ENCODE peak calls at places on chromosomes 3 and 15, in ten cellular contexts. D is AG08396; P is hypothalamus; X is NCI-H2227 treated with DMSO at 0.1 percent for 48 hours; Y is uterus; G is T-helper 2 cell; M is GM19239; F is activated T-cell treated with anti-CD3 and anti-CD28 coated beads, Interleukin-2, amount 50 U/mL, for 24 hours; Q is Daoy; K is SJSA1. L is an unnamed sample.

GRCh38 chr3:27319304-27319703 is 49.9 kb downstream of the NEK10 start:
- DNase-seq in D (no peak), P (no peak), X (no peak), Y (no peak), G (no peak), M (no peak), F (no peak), Q (no peak), K (no peak), L (no peak)

GRCh38 chr3:67381667-67382272 is 272.6 kb downstream of the SUCLG2 start:
- DNase-seq in D (peak; percentile 12), P (no peak), X (no peak), Y (no peak), G (no peak), M (no peak), F (no peak), Q (no peak), K (no peak), L (no peak)

GRCh38 chr3:127964053-127964452 is 49.0 kb downstream of the KBTBD12 start:
- DNase-seq in D (no peak), P (no peak), X (peak; percentile 9), Y (no peak), G (no peak), M (no peak), F (no peak), Q (no peak), K (no peak), L (no peak)

GRCh38 chr3:67819447-67819846 is 165.0 kb upstream of the SUCLG2 start:
- DNase-seq in D (no peak), P (no peak), X (no peak), Y (no peak), G (no peak), M (no peak), F (no peak), Q (no peak), K (no peak), L (no peak)

GRCh38 chr3:39752019-39752637 is 57.3 kb upstream of the MYRIP start:
- DNase-seq in D (no peak), P (no peak), X (no peak), Y (no peak), G (no peak), M (no peak), F (no peak), Q (no peak), K (no peak), L (no peak)

GRCh38 chr3:147117631-147118030 is 288.7 kb downstream of the ZIC4 start:
- DNase-seq in D (no peak), P (no peak), X (no peak), Y (no peak), G (no peak), M (no peak), F (no peak), Q (no peak), K (no peak), L (no peak)

GRCh38 chr3:135007622-135008021 is 212.6 kb downstream of the EPHB1 start:
- DNase-seq in D (no peak), P (no peak), X (no peak), Y (no peak), G (no peak), M (no peak), F (no peak), Q (peak; percentile 15), K (no peak), L (peak; percentile 22)

GRCh38 chr3:56980798-56981390 is 79.6 kb upstream of the SPATA12 start:
- DNase-seq in D (peak; percentile 81), P (no peak), X (no peak), Y (peak; percentile 62), G (peak; percentile 23), M (no peak), F (peak; percentile 57), Q (peak; percentile 92), K (peak; percentile 75), L (peak; percentile 12)

GRCh38 chr3:197298341-197298857 is at the start of gene DLG1:
- DNase-seq in D (peak; percentile 90), P (peak; percentile 48), X (peak; percentile 89), Y (peak; percentile 88), G (peak; percentile 79), M (peak; percentile 72), F (peak; percentile 93), Q (peak; percentile 95), K (peak; percentile 92), L (peak; percentile 61)

GRCh38 chr15:74955796-74956647 is 550 bp downstream of the RPP25 start:
- DNase-seq in D (no peak), P (no peak), X (no peak), Y (peak; percentile 64), G (peak; percentile 41), M (peak; percentile 53), F (peak; percentile 84), Q (no peak), K (no peak), L (peak; percentile 85)

GRCh38 chr3:71994203-71994602 is 209.3 kb upstream of the PROK2 start:
- DNase-seq in D (no peak), P (no peak), X (no peak), Y (no peak), G (no peak), M (no peak), F (no peak), Q (no peak), K (no peak), L (no peak)

GRCh38 chr3:149473314-149473990 is 1.0 kb upstream of the TM4SF4 start:
- DNase-seq in D (peak; percentile 52), P (no peak), X (no peak), Y (no peak), G (no peak), M (no peak), F (no peak), Q (peak; percentile 76), K (peak; percentile 49), L (peak; percentile 33)

GRCh38 chr3:126364731-126365301 is 7.6 kb upstream of the KLF15 start:
- DNase-seq in D (no peak), P (no peak), X (no peak), Y (no peak), G (no peak), M (no peak), F (no peak), Q (no peak), K (no peak), L (no peak)

GRCh38 chr15:99181544-99181943 is 67.8 kb downstream of the TTC23 start:
- DNase-seq in D (no peak), P (no peak), X (no peak), Y (peak; percentile 51), G (no peak), M (no peak), F (no peak), Q (no peak), K (no peak), L (no peak)

GRCh38 chr3:15708882-15709677 is 88.7 kb downstream of the ANKRD28 start:
- DNase-seq in D (peak; percentile 5), P (no peak), X (no peak), Y (no peak), G (no peak), M (no peak), F (no peak), Q (no peak), K (no peak), L (no peak)

GRCh38 chr3:39657775-39658174 is 151.6 kb upstream of the MYRIP start:
- DNase-seq in D (no peak), P (no peak), X (no peak), Y (no peak), G (no peak), M (no peak), F (no peak), Q (no peak), K (no peak), L (no peak)

GRCh38 chr3:163071684-163072083 is 1575.1 kb downstream of the OTOL1 start:
- DNase-seq in D (no peak), P (no peak), X (no peak), Y (no peak), G (no peak), M (no peak), F (no peak), Q (no peak), K (no peak), L (no peak)

GRCh38 chr3:166446986-166447385 is 609.8 kb upstream of the BCHE start:
- DNase-seq in D (no peak), P (no peak), X (no peak), Y (no peak), G (no peak), M (no peak), F (no peak), Q (no peak), K (no peak), L (no peak)

GRCh38 chr3:173911446-173911845 is 513.9 kb downstream of the NLGN1 start:
- DNase-seq in D (no peak), P (no peak), X (peak; percentile 68), Y (no peak), G (no peak), M (no peak), F (no peak), Q (no peak), K (no peak), L (no peak)

GRCh38 chr3:32303051-32303786 is 64.7 kb downstream of the CMTM8 start:
- DNase-seq in D (no peak), P (no peak), X (no peak), Y (no peak), G (no peak), M (no peak), F (no peak), Q (no peak), K (no peak), L (no peak)

GRCh38 chr3:172221550-172221949 is 182.2 kb downstream of the FNDC3B start:
- DNase-seq in D (peak; percentile 22), P (no peak), X (no peak), Y (no peak), G (no peak), M (no peak), F (no peak), Q (peak; percentile 45), K (no peak), L (no peak)

GRCh38 chr15:74317820-74318375 is 49.5 kb downstream of the CYP11A1 start:
- DNase-seq in D (peak; percentile 75), P (no peak), X (no peak), Y (peak; percentile 84), G (no peak), M (no peak), F (no peak), Q (peak; percentile 95), K (peak; percentile 96), L (peak; percentile 52)

GRCh38 chr15:41879321-41879845 is 14.5 kb downstream of the SPTBN5 start:
- DNase-seq in D (no peak), P (no peak), X (no peak), Y (no peak), G (no peak), M (no peak), F (no peak), Q (no peak), K (no peak), L (no peak)

GRCh38 chr3:136916200-136916599 is 41.6 kb upstream of the IL20RB start:
- DNase-seq in D (no peak), P (no peak), X (no peak), Y (no peak), G (no peak), M (no peak), F (no peak), Q (no peak), K (no peak), L (no peak)

GRCh38 chr3:139491027-139491700 is 14.8 kb upstream of the RBP2 start:
- DNase-seq in D (no peak), P (no peak), X (no peak), Y (no peak), G (no peak), M (no peak), F (no peak), Q (no peak), K (no peak), L (no peak)